ENCODE peak calls at places on chromosome 12, in nine cellular contexts. One of them, this sample, is unnamed. For H3K9me3 and H3K27me3, the result is how much of the 10 kb centered on the place peaks cover.

GRCh38 chr12:77685112-77685511 is 145.6 kb upstream of the NAV3 start:
- DNase-seq in naive thymus-derived CD4-positive, alpha-beta T cell: no peak
- DNase-seq in ascending aorta: peak
- DNase-seq in GM23248: peak
- DNase-seq in heart right ventricle: peak
- DNase-seq in body of pancreas: peak
- DNase-seq in Peyer's patch: no peak
- DNase-seq in left ventricle myocardium inferior: no peak
- DNase-seq in CD8-positive, alpha-beta memory T cell: no peak
- DNase-seq in this sample: peak

GRCh38 chr12:69475237-69475984 is 5.2 kb downstream of the FRS2 start:
- DNase-seq in GM23248: peak
- DNase-seq in body of pancreas: no peak
- DNase-seq in left ventricle myocardium inferior: no peak
- DNase-seq in ascending aorta: no peak
- DNase-seq in naive thymus-derived CD4-positive, alpha-beta T cell: no peak
- DNase-seq in CD8-positive, alpha-beta memory T cell: no peak
- DNase-seq in Peyer's patch: no peak
- DNase-seq in heart right ventricle: no peak
- DNase-seq in this sample: peak

GRCh38 chr12:68425998-68426397 is 93.8 kb upstream of the MDM1 start:
- DNase-seq in heart right ventricle: no peak
- DNase-seq in GM23248: peak
- DNase-seq in left ventricle myocardium inferior: no peak
- DNase-seq in body of pancreas: no peak
- DNase-seq in naive thymus-derived CD4-positive, alpha-beta T cell: no peak
- DNase-seq in CD8-positive, alpha-beta memory T cell: no peak
- DNase-seq in Peyer's patch: no peak
- DNase-seq in ascending aorta: no peak
- DNase-seq in this sample: peak

GRCh38 chr12:71478277-71478676 is 38.7 kb downstream of the LGR5 start:
- DNase-seq in left ventricle myocardium inferior: no peak
- DNase-seq in CD8-positive, alpha-beta memory T cell: no peak
- DNase-seq in body of pancreas: no peak
- DNase-seq in Peyer's patch: no peak
- DNase-seq in ascending aorta: no peak
- DNase-seq in naive thymus-derived CD4-positive, alpha-beta T cell: no peak
- DNase-seq in GM23248: no peak
- DNase-seq in heart right ventricle: no peak
- DNase-seq in this sample: no peak

GRCh38 chr12:127083028-127083949 is 1183.7 kb upstream of the TMEM132C start:
- DNase-seq in CD8-positive, alpha-beta memory T cell: no peak
- DNase-seq in ascending aorta: no peak
- DNase-seq in GM23248: peak
- DNase-seq in left ventricle myocardium inferior: no peak
- DNase-seq in Peyer's patch: no peak
- DNase-seq in body of pancreas: peak
- DNase-seq in naive thymus-derived CD4-positive, alpha-beta T cell: no peak
- DNase-seq in heart right ventricle: peak
- DNase-seq in this sample: peak

GRCh38 chr12:65140738-65141137 is 19.6 kb upstream of the WIF1 start:
- DNase-seq in CD8-positive, alpha-beta memory T cell: no peak
- DNase-seq in body of pancreas: no peak
- DNase-seq in naive thymus-derived CD4-positive, alpha-beta T cell: no peak
- DNase-seq in Peyer's patch: no peak
- DNase-seq in heart right ventricle: no peak
- DNase-seq in GM23248: no peak
- DNase-seq in left ventricle myocardium inferior: no peak
- DNase-seq in ascending aorta: no peak
- DNase-seq in this sample: no peak

GRCh38 chr12:68089101-68089500 is 70.4 kb downstream of the IFNG start:
- DNase-seq in Peyer's patch: no peak
- DNase-seq in ascending aorta: no peak
- DNase-seq in body of pancreas: no peak
- DNase-seq in GM23248: no peak
- DNase-seq in CD8-positive, alpha-beta memory T cell: no peak
- DNase-seq in left ventricle myocardium inferior: no peak
- DNase-seq in heart right ventricle: no peak
- DNase-seq in naive thymus-derived CD4-positive, alpha-beta T cell: no peak
- DNase-seq in this sample: no peak

GRCh38 chr12:50618864-50619609 is 114.3 kb downstream of the DIP2B start:
- DNase-seq in heart right ventricle: no peak
- DNase-seq in GM23248: no peak
- DNase-seq in CD8-positive, alpha-beta memory T cell: no peak
- DNase-seq in naive thymus-derived CD4-positive, alpha-beta T cell: no peak
- DNase-seq in body of pancreas: no peak
- DNase-seq in left ventricle myocardium inferior: no peak
- DNase-seq in ascending aorta: no peak
- DNase-seq in Peyer's patch: no peak
- DNase-seq in this sample: peak

GRCh38 chr12:118436986-118437385 is 60.6 kb downstream of the SUDS3 start:
- DNase-seq in body of pancreas: no peak
- DNase-seq in heart right ventricle: no peak
- DNase-seq in ascending aorta: no peak
- DNase-seq in left ventricle myocardium inferior: no peak
- DNase-seq in GM23248: peak
- DNase-seq in naive thymus-derived CD4-positive, alpha-beta T cell: no peak
- DNase-seq in Peyer's patch: no peak
- DNase-seq in CD8-positive, alpha-beta memory T cell: no peak
- DNase-seq in this sample: no peak

GRCh38 chr12:75177997-75178396 is 31.6 kb downstream of the KCNC2 start:
- DNase-seq in body of pancreas: no peak
- DNase-seq in ascending aorta: no peak
- DNase-seq in naive thymus-derived CD4-positive, alpha-beta T cell: no peak
- DNase-seq in GM23248: peak
- DNase-seq in Peyer's patch: no peak
- DNase-seq in left ventricle myocardium inferior: no peak
- DNase-seq in heart right ventricle: no peak
- DNase-seq in CD8-positive, alpha-beta memory T cell: no peak
- DNase-seq in this sample: no peak

GRCh38 chr12:76547526-76547925 is 12.0 kb downstream of the OSBPL8 start:
- DNase-seq in left ventricle myocardium inferior: no peak
- DNase-seq in heart right ventricle: no peak
- DNase-seq in naive thymus-derived CD4-positive, alpha-beta T cell: no peak
- DNase-seq in GM23248: no peak
- DNase-seq in CD8-positive, alpha-beta memory T cell: no peak
- DNase-seq in body of pancreas: no peak
- DNase-seq in Peyer's patch: no peak
- DNase-seq in ascending aorta: no peak
- DNase-seq in this sample: no peak

GRCh38 chr12:120669055-120669828 is 17.7 kb upstream of the MLEC start:
- DNase-seq in naive thymus-derived CD4-positive, alpha-beta T cell: no peak
- DNase-seq in body of pancreas: peak
- DNase-seq in CD8-positive, alpha-beta memory T cell: no peak
- DNase-seq in heart right ventricle: no peak
- DNase-seq in GM23248: peak
- DNase-seq in left ventricle myocardium inferior: no peak
- DNase-seq in ascending aorta: peak
- DNase-seq in Peyer's patch: peak
- DNase-seq in this sample: no peak

GRCh38 chr12:104493504-104493903 is 36.8 kb downstream of the CHST11 start:
- DNase-seq in ascending aorta: peak
- DNase-seq in body of pancreas: no peak
- DNase-seq in Peyer's patch: no peak
- DNase-seq in GM23248: peak
- DNase-seq in naive thymus-derived CD4-positive, alpha-beta T cell: no peak
- DNase-seq in left ventricle myocardium inferior: no peak
- DNase-seq in heart right ventricle: no peak
- DNase-seq in CD8-positive, alpha-beta memory T cell: no peak
- DNase-seq in this sample: no peak

GRCh38 chr12:47391566-47391965 is 311.8 kb upstream of the AMIGO2 start:
- DNase-seq in heart right ventricle: no peak
- DNase-seq in GM23248: no peak
- DNase-seq in body of pancreas: no peak
- DNase-seq in Peyer's patch: peak
- DNase-seq in CD8-positive, alpha-beta memory T cell: peak
- DNase-seq in left ventricle myocardium inferior: no peak
- DNase-seq in ascending aorta: no peak
- DNase-seq in naive thymus-derived CD4-positive, alpha-beta T cell: peak
- DNase-seq in this sample: no peak

GRCh38 chr12:120093592-120094355 is 22.8 kb downstream of the RAB35 start:
- DNase-seq in left ventricle myocardium inferior: no peak
- DNase-seq in heart right ventricle: no peak
- DNase-seq in naive thymus-derived CD4-positive, alpha-beta T cell: no peak
- DNase-seq in Peyer's patch: no peak
- DNase-seq in GM23248: no peak
- DNase-seq in CD8-positive, alpha-beta memory T cell: no peak
- DNase-seq in ascending aorta: no peak
- DNase-seq in body of pancreas: peak
- DNase-seq in this sample: no peak

GRCh38 chr12:57476162-57476992 is 3.3 kb downstream of the ARHGAP9 start:
- DNase-seq in body of pancreas: peak
- DNase-seq in CD8-positive, alpha-beta memory T cell: peak
- DNase-seq in left ventricle myocardium inferior: no peak
- DNase-seq in GM23248: no peak
- DNase-seq in ascending aorta: no peak
- DNase-seq in heart right ventricle: no peak
- DNase-seq in Peyer's patch: peak
- DNase-seq in naive thymus-derived CD4-positive, alpha-beta T cell: peak
- DNase-seq in this sample: peak

DNA sequence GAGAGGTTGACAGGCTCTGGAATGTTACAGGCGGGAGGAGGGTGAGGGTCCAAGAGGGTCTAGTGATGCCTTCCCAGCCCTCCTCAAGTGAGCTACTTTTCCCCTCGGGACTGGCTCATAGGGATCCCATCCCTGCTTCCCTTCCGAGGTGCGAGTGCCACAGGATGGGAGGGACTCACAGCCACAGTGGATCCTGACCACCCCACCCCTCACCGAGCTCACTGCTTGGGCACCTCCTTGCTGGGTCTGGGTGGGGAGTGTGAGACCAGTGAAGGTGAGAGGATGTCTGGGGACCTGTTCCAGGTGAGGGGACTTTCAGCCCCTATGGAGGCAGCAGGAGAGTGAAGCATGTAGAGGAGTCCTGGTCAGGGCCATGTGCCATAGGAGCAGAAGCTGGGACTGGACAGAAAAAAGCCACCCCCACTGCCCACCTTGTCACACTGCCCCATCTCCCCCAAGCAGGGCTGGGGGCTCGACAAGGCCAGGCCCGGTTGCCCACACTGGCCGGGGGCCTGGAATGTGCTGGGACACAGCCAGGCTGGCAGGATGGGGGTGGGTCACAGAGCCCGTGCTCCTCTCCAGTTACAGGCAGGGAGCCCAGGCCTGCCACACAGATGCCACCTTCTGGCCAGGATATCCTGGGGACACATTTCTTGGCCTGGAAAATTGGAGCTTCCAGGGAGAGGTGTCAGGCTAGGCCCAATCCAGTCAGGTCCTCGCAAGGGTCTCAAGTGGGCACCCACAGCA is 1.7 kb upstream of the TNS2 start:
- DNase-seq in body of pancreas: peak
- DNase-seq in CD8-positive, alpha-beta memory T cell: no peak
- DNase-seq in naive thymus-derived CD4-positive, alpha-beta T cell: no peak
- DNase-seq in Peyer's patch: no peak
- DNase-seq in heart right ventricle: peak
- DNase-seq in GM23248: peak
- DNase-seq in ascending aorta: peak
- DNase-seq in left ventricle myocardium inferior: peak
- DNase-seq in this sample: no peak
- H3K27ac ChIP-seq in body of pancreas: peak
- H3K27ac ChIP-seq in CD8-positive, alpha-beta memory T cell: no peak
- H3K27ac ChIP-seq in naive thymus-derived CD4-positive, alpha-beta T cell: peak
- H3K27ac ChIP-seq in Peyer's patch: peak
- H3K27ac ChIP-seq in heart right ventricle: peak
- H3K27ac ChIP-seq in GM23248: peak
- H3K27ac ChIP-seq in ascending aorta: peak
- H3K27ac ChIP-seq in left ventricle myocardium inferior: peak
- H3K27ac ChIP-seq in this sample: peak

GRCh38 chr12:34343766-34344165 is 321.5 kb downstream of the ALG10 start:
- DNase-seq in CD8-positive, alpha-beta memory T cell: no peak
- DNase-seq in ascending aorta: no peak
- DNase-seq in Peyer's patch: no peak
- DNase-seq in GM23248: no peak
- DNase-seq in heart right ventricle: no peak
- DNase-seq in left ventricle myocardium inferior: no peak
- DNase-seq in naive thymus-derived CD4-positive, alpha-beta T cell: no peak
- DNase-seq in body of pancreas: no peak
- DNase-seq in this sample: no peak
- H3K9me3 ChIP-seq in CD8-positive, alpha-beta memory T cell: under half
- H3K9me3 ChIP-seq in ascending aorta: under half
- H3K9me3 ChIP-seq in Peyer's patch: under half
- H3K9me3 ChIP-seq in GM23248: under half
- H3K9me3 ChIP-seq in heart right ventricle: under half
- H3K9me3 ChIP-seq in left ventricle myocardium inferior: under half
- H3K9me3 ChIP-seq in naive thymus-derived CD4-positive, alpha-beta T cell: under half
- H3K9me3 ChIP-seq in body of pancreas: under half
- H3K9me3 ChIP-seq in this sample: under half

GRCh38 chr12:558595-558994 is 98.9 kb downstream of the B4GALNT3 start:
- DNase-seq in Peyer's patch: no peak
- DNase-seq in GM23248: no peak
- DNase-seq in left ventricle myocardium inferior: no peak
- DNase-seq in naive thymus-derived CD4-positive, alpha-beta T cell: no peak
- DNase-seq in body of pancreas: no peak
- DNase-seq in heart right ventricle: no peak
- DNase-seq in ascending aorta: no peak
- DNase-seq in CD8-positive, alpha-beta memory T cell: no peak
- DNase-seq in this sample: no peak

GRCh38 chr12:559208-559905 is 99.6 kb downstream of the B4GALNT3 start:
- DNase-seq in naive thymus-derived CD4-positive, alpha-beta T cell: no peak
- DNase-seq in CD8-positive, alpha-beta memory T cell: no peak
- DNase-seq in GM23248: no peak
- DNase-seq in left ventricle myocardium inferior: no peak
- DNase-seq in heart right ventricle: no peak
- DNase-seq in body of pancreas: no peak
- DNase-seq in ascending aorta: no peak
- DNase-seq in Peyer's patch: no peak
- DNase-seq in this sample: no peak

GRCh38 chr12:554001-554285 is 94.2 kb downstream of the B4GALNT3 start:
- DNase-seq in GM23248: no peak
- DNase-seq in body of pancreas: no peak
- DNase-seq in heart right ventricle: no peak
- DNase-seq in Peyer's patch: no peak
- DNase-seq in left ventricle myocardium inferior: no peak
- DNase-seq in CD8-positive, alpha-beta memory T cell: no peak
- DNase-seq in naive thymus-derived CD4-positive, alpha-beta T cell: no peak
- DNase-seq in ascending aorta: no peak
- DNase-seq in this sample: no peak

GRCh38 chr12:553216-554000 is 93.7 kb downstream of the B4GALNT3 start:
- DNase-seq in body of pancreas: no peak
- DNase-seq in naive thymus-derived CD4-positive, alpha-beta T cell: peak
- DNase-seq in left ventricle myocardium inferior: no peak
- DNase-seq in heart right ventricle: no peak
- DNase-seq in GM23248: no peak
- DNase-seq in CD8-positive, alpha-beta memory T cell: no peak
- DNase-seq in ascending aorta: no peak
- DNase-seq in Peyer's patch: peak
- DNase-seq in this sample: no peak

GRCh38 chr12:556498-556897 is 96.8 kb downstream of the B4GALNT3 start:
- DNase-seq in GM23248: no peak
- DNase-seq in body of pancreas: no peak
- DNase-seq in CD8-positive, alpha-beta memory T cell: no peak
- DNase-seq in left ventricle myocardium inferior: no peak
- DNase-seq in naive thymus-derived CD4-positive, alpha-beta T cell: no peak
- DNase-seq in ascending aorta: no peak
- DNase-seq in Peyer's patch: no peak
- DNase-seq in heart right ventricle: no peak
- DNase-seq in this sample: no peak
- H3K27me3 ChIP-seq in GM23248: under half
- H3K27me3 ChIP-seq in body of pancreas: under half
- H3K27me3 ChIP-seq in CD8-positive, alpha-beta memory T cell: under half
- H3K27me3 ChIP-seq in left ventricle myocardium inferior: under half
- H3K27me3 ChIP-seq in naive thymus-derived CD4-positive, alpha-beta T cell: under half
- H3K27me3 ChIP-seq in ascending aorta: under half
- H3K27me3 ChIP-seq in Peyer's patch: under half
- H3K27me3 ChIP-seq in heart right ventricle: under half
- H3K27me3 ChIP-seq in this sample: under half

GRCh38 chr12:46209165-46209564 is 59.7 kb downstream of the SLC38A1 start:
- DNase-seq in left ventricle myocardium inferior: no peak
- DNase-seq in naive thymus-derived CD4-positive, alpha-beta T cell: no peak
- DNase-seq in Peyer's patch: no peak
- DNase-seq in GM23248: peak
- DNase-seq in ascending aorta: no peak
- DNase-seq in CD8-positive, alpha-beta memory T cell: no peak
- DNase-seq in body of pancreas: no peak
- DNase-seq in heart right ventricle: no peak
- DNase-seq in this sample: no peak
- H3K27ac ChIP-seq in left ventricle myocardium inferior: peak
- H3K27ac ChIP-seq in naive thymus-derived CD4-positive, alpha-beta T cell: peak
- H3K27ac ChIP-seq in Peyer's patch: no peak
- H3K27ac ChIP-seq in GM23248: peak
- H3K27ac ChIP-seq in ascending aorta: no peak
- H3K27ac ChIP-seq in CD8-positive, alpha-beta memory T cell: no peak
- H3K27ac ChIP-seq in body of pancreas: peak
- H3K27ac ChIP-seq in heart right ventricle: peak
- H3K27ac ChIP-seq in this sample: no peak

This sample was measured in SJSA1.